ENCODE peak calls at places on chromosomes 1 and 21, in four cellular contexts. G is amniotic stem cell, M is astrocyte of the spinal cord, S is fibroblast of mammary gland. C is an unnamed sample.

GRCh38 chr1:184608990-184609389 is 145.7 kb downstream of the EDEM3 start:
- DNase-seq in G (no peak), M (no peak), S (no peak), C (no peak)

GRCh38 chr1:41843378-41843777 is 75.3 kb downstream of the HIVEP3 start:
- DNase-seq in G (peak; percentile 43), M (peak; percentile 82), S (peak; percentile 44), C (no peak)

GRCh38 chr1:210233495-210234253 is 1.1 kb downstream of the SERTAD4 start:
- DNase-seq in G (peak; percentile 46), M (peak; percentile 83), S (peak; percentile 51), C (peak; percentile 75)

GRCh38 chr1:67540025-67540732 is 110.0 kb upstream of the SERBP1 start:
- DNase-seq in G (no peak), M (no peak), S (no peak), C (no peak)

GRCh38 chr1:108046021-108046420 is 81.0 kb upstream of the VAV3 start:
- DNase-seq in G (no peak), M (no peak), S (no peak), C (no peak)

GRCh38 chr1:17967623-17968022 is 140.0 kb upstream of the IGSF21 start:
- DNase-seq in G (no peak), M (no peak), S (no peak), C (no peak)

GRCh38 chr1:214632091-214632490 is 29.1 kb downstream of the CENPF start:
- DNase-seq in G (no peak), M (no peak), S (no peak), C (no peak)

GRCh38 chr1:230335861-230336549 is 90.1 kb downstream of the PGBD5 start:
- DNase-seq in G (no peak), M (no peak), S (peak; percentile 73), C (no peak)

GRCh38 chr1:94865369-94865768 is 45.2 kb downstream of the SLC44A3 start:
- DNase-seq in G (no peak), M (peak; percentile 77), S (peak; percentile 64), C (peak; percentile 77)

GRCh38 chr1:198253668-198254067 is 96.9 kb downstream of the NEK7 start:
- DNase-seq in G (no peak), M (peak; percentile 62), S (peak; percentile 75), C (no peak)

GRCh38 chr1:164058192-164058591 is 500.8 kb upstream of the PBX1 start:
- DNase-seq in G (no peak), M (no peak), S (no peak), C (no peak)

GRCh38 chr1:85151446-85151845 is 49.4 kb downstream of the SYDE2 start:
- DNase-seq in G (no peak), M (no peak), S (no peak), C (no peak)

GRCh38 chr21:30638686-30639085 is 3.7 kb downstream of the KRTAP20-2 start:
- DNase-seq in G (no peak), M (no peak), S (no peak), C (no peak)

GRCh38 chr1:89085781-89086180 is 20.8 kb upstream of the GBP1 start:
- DNase-seq in G (no peak), M (peak; percentile 18), S (no peak), C (no peak)

GRCh38 chr1:30798389-30798951 is 40.9 kb upstream of the LAPTM5 start:
- DNase-seq in G (no peak), M (no peak), S (no peak), C (no peak)

GRCh38 chr1:109112056-109112651 is 1.8 kb upstream of the ELAPOR1 start:
- DNase-seq in G (no peak), M (peak; percentile 21), S (peak; percentile 60), C (peak; percentile 41)

GRCh38 chr21:35138665-35139381 is 89.7 kb upstream of the RUNX1 start:
- DNase-seq in G (no peak), M (peak; percentile 96), S (peak; percentile 45), C (peak; percentile 2)

GRCh38 chr1:216750031-216750627 is 26.9 kb upstream of the ESRRG start:
- DNase-seq in G (peak; percentile 41), M (peak; percentile 65), S (peak; percentile 51), C (peak; percentile 15)

GRCh38 chr1:11507309-11507708 is 28.4 kb downstream of the DISP3 start:
- DNase-seq in G (no peak), M (no peak), S (no peak), C (no peak)

GRCh38 chr1:15968172-15968571 is 7.7 kb downstream of the ZBTB17 start:
- DNase-seq in G (no peak), M (no peak), S (no peak), C (no peak)

GRCh38 chr1:236315518-236315917 is 33.8 kb upstream of the ERO1B start:
- DNase-seq in G (no peak), M (no peak), S (no peak), C (no peak)

GRCh38 chr1:22919341-22920025 is 53.2 kb downstream of the LACTBL1 start:
- DNase-seq in G (no peak), M (no peak), S (no peak), C (no peak)

GRCh38 chr1:118159578-118159977 is 25.4 kb downstream of the SPAG17 start:
- DNase-seq in G (no peak), M (no peak), S (no peak), C (no peak)

GRCh38 chr1:244236101-244236500 is 185.0 kb downstream of the ZBTB18 start:
- DNase-seq in G (no peak), M (peak; percentile 23), S (no peak), C (no peak)

GRCh38 chr1:152582647-152583046 is 2.3 kb upstream of the LCE3D start:
- DNase-seq in G (no peak), M (no peak), S (peak; percentile 67), C (no peak)

GRCh38 chr21:37842163-37842919 is 73.9 kb downstream of the KCNJ6 start:
- DNase-seq in G (no peak), M (no peak), S (no peak), C (no peak)

GRCh38 chr1:19960621-19961020 is 18.8 kb downstream of the PLA2G2A start:
- DNase-seq in G (no peak), M (no peak), S (no peak), C (no peak)

C was measured in dermis microvascular lymphatic vessel endothelial cell.